ENCODE peak calls at places on chromosomes 13 and 19, in five cellular contexts. Y, D, Q, F and S are unnamed samples. For H3K4me1, the result is how much of the 10 kb centered on the place peaks cover.

GRCh38 chr19:6476155-6476895 is 5.3 kb downstream of the DENND1C start:
- DNase-seq in Y (peak), D (peak), F (peak), Q (peak), S (peak)

GRCh38 chr13:63696055-63696454 is 2280.4 kb upstream of the PCDH20 start:
- DNase-seq in Y (no peak), Q (no peak), D (no peak), F (no peak), S (no peak)

GRCh38 chr19:18995804-18996241 is 37.5 kb downstream of the SUGP2 start:
- DNase-seq in F (no peak), Q (peak), Y (peak), D (peak), S (peak)

GRCh38 chr13:29993716-29994488 is 143.5 kb upstream of the UBL3 start:
- DNase-seq in Y (no peak), Q (no peak), D (no peak), F (no peak), S (no peak)

GRCh38 chr13:29532136-29532535 is 63.4 kb downstream of the SLC7A1 start:
- DNase-seq in F (no peak), Y (no peak), D (no peak), Q (no peak), S (no peak)

GRCh38 chr19:679418-680286 is 3.5 kb downstream of the FSTL3 start:
- DNase-seq in D (peak), F (peak), Q (peak), Y (peak), S (peak)

GRCh38 chr13:75135325-75135825 is 346.6 kb downstream of the TBC1D4 start:
- DNase-seq in D (peak), Y (no peak), F (no peak), Q (no peak), S (no peak)

GRCh38 chr19:34580055-34580336 is 97.0 kb downstream of the SCGB2B2 start:
- DNase-seq in D (no peak), Y (no peak), Q (no peak), F (no peak), S (no peak)

GRCh38 chr19:35417713-35418534 is 30.1 kb upstream of the FFAR2 start:
- DNase-seq in F (no peak), Q (no peak), Y (no peak), D (no peak), S (no peak)

GRCh38 chr13:111486331-111486730 is 165.9 kb downstream of the TEX29 start:
- DNase-seq in Q (no peak), Y (no peak), F (no peak), D (no peak), S (peak)

GRCh38 chr19:28578208-28578607 is 634.7 kb downstream of the UQCRFS1 start:
- DNase-seq in Y (no peak), Q (no peak), D (no peak), F (no peak), S (no peak)

GRCh38 chr13:36432106-36432544 is at the start of gene CCNA1:
- DNase-seq in D (peak), Y (no peak), F (no peak), Q (peak), S (peak)

GRCh38 chr19:18929311-18929710 is 9.8 kb downstream of the DDX49 start:
- DNase-seq in Q (no peak), Y (no peak), D (no peak), F (no peak), S (no peak)

GRCh38 chr13:28059214-28059613 is 41.2 kb downstream of the FLT3 start:
- DNase-seq in F (peak), Q (no peak), D (peak), Y (peak), S (peak)

GRCh38 chr13:65064967-65065366 is 2165.2 kb downstream of the PCDH9 start:
- DNase-seq in D (no peak), F (no peak), Q (no peak), Y (no peak), S (no peak)

GRCh38 chr13:65841156-65841555 is 1389.0 kb downstream of the PCDH9 start:
- DNase-seq in F (no peak), D (no peak), Y (no peak), Q (no peak), S (no peak)

GRCh38 chr19:30224689-30225606 is 147.2 kb upstream of the ZNF536 start:
- DNase-seq in Y (peak), D (peak), F (no peak), Q (no peak), S (no peak)

GRCh38 chr13:46171223-46171622 is 10.8 kb downstream of the LCP1 start:
- DNase-seq in D (no peak), Y (no peak), F (no peak), Q (no peak), S (no peak)
- H3K4me1 ChIP-seq in D (under half), Y (under half), F (half or more), Q (under half), S (under half)

GRCh38 chr19:55386515-55386947 is 799 bp downstream of the RPL28 start:
- DNase-seq in F (no peak), Y (no peak), D (no peak), Q (no peak), S (no peak)

GRCh38 chr19:55383789-55384575 is at the start of gene TMEM238:
- DNase-seq in D (peak), Q (peak), Y (peak), F (peak), S (peak)

GRCh38 chr19:55384576-55385235 is 614 bp upstream of the TMEM238 start:
- DNase-seq in Q (no peak), D (no peak), Y (no peak), F (peak), S (no peak)

GRCh38 chr19:55385236-55385748 is 440 bp upstream of the RPL28 start:
- DNase-seq in F (peak), Y (peak), D (peak), Q (peak), S (peak)

DNA sequence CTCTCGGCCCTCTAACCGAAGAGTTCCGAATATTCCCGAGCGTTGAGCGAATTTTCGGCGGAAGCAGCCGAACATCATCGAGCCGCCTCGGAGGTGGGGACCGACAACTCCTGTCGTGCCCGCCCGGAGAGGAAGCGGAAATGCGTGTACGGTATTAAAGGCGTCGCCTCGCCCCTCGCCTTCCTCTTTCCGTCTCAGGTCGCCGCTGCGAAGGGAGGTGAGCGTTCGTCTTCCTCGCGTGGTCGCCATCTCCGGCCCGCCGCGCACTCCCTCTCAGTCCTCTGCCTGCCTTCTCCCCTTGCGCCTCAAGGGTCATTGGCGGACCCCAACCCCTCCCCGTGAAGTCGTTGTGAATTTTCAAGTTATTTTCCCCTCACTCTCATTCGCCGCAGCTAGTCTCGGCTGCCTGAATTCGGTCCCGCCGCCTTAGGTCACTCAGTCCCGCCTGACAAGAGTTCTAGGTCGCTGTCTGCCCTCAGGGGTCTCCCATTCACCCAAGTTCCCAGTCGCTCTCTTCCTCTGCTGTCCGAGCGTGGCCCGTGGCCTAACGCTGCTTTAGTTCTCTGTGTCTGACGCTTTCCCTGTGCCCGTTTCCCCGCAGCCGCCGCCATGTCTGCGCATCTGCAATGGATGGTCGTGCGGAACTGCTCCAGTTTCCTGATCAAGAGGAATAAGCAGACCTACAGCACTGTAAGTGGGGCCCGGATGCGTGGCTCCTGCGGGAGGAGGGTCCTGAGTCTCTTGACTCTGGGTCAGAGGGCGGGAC is at the start of gene RPL28:
- DNase-seq in D (peak), Y (peak), F (peak), Q (peak), S (peak)
- H3K4me1 ChIP-seq in D (under half), Y (half or more), F (half or more), Q (half or more), S (under half)

GRCh38 chr13:110015253-110015652 is 228.9 kb upstream of the IRS2 start:
- DNase-seq in D (no peak), F (no peak), Y (no peak), Q (peak), S (no peak)
- H3K4me1 ChIP-seq in D (under half), F (under half), Y (half or more), Q (under half), S (under half)

GRCh38 chr19:4868286-4868834 is 893 bp upstream of the PLIN3 start:
- DNase-seq in Y (no peak), F (no peak), D (no peak), Q (no peak), S (no peak)
- H3K4me1 ChIP-seq in Y (under half), F (under half), D (under half), Q (under half), S (under half)